ENCODE peak calls at places on chromosomes 7 and 10, in six cellular contexts. One of them, this sample, is unnamed.

GRCh38 chr7:6162331-6162620 is 110.1 kb downstream of the CYTH3 start:
- DNase-seq in brain pericyte: no peak
- DNase-seq in anterior cingulate cortex: no peak
- DNase-seq in activated CD4-positive, alpha-beta T cell treated with anti-CD3 and anti-CD28 coated beads, Interleukin-2, amount 10 ng/mL, durations not matched to agents 24 days and 14 days: no peak
- DNase-seq in C1 segment of cervical spinal cord: no peak
- DNase-seq in GM04504: no peak
- DNase-seq in this sample: peak

GRCh38 chr10:11746883-11747539 is 4.8 kb downstream of the ECHDC3 start:
- DNase-seq in anterior cingulate cortex: no peak
- DNase-seq in GM04504: no peak
- DNase-seq in activated CD4-positive, alpha-beta T cell treated with anti-CD3 and anti-CD28 coated beads, Interleukin-2, amount 10 ng/mL, durations not matched to agents 24 days and 14 days: no peak
- DNase-seq in C1 segment of cervical spinal cord: peak
- DNase-seq in brain pericyte: no peak
- DNase-seq in this sample: no peak

GRCh38 chr10:75508814-75509306 is 77.4 kb downstream of the LRMDA start:
- DNase-seq in anterior cingulate cortex: no peak
- DNase-seq in GM04504: no peak
- DNase-seq in activated CD4-positive, alpha-beta T cell treated with anti-CD3 and anti-CD28 coated beads, Interleukin-2, amount 10 ng/mL, durations not matched to agents 24 days and 14 days: no peak
- DNase-seq in brain pericyte: no peak
- DNase-seq in C1 segment of cervical spinal cord: no peak
- DNase-seq in this sample: no peak

GRCh38 chr10:3467052-3467906 is 294.7 kb upstream of the PITRM1 start:
- DNase-seq in GM04504: peak
- DNase-seq in C1 segment of cervical spinal cord: no peak
- DNase-seq in anterior cingulate cortex: peak
- DNase-seq in brain pericyte: peak
- DNase-seq in activated CD4-positive, alpha-beta T cell treated with anti-CD3 and anti-CD28 coated beads, Interleukin-2, amount 10 ng/mL, durations not matched to agents 24 days and 14 days: peak
- DNase-seq in this sample: peak

GRCh38 chr7:132603241-132603789 is 27.0 kb upstream of the PLXNA4 start:
- DNase-seq in GM04504: no peak
- DNase-seq in activated CD4-positive, alpha-beta T cell treated with anti-CD3 and anti-CD28 coated beads, Interleukin-2, amount 10 ng/mL, durations not matched to agents 24 days and 14 days: no peak
- DNase-seq in brain pericyte: no peak
- DNase-seq in anterior cingulate cortex: no peak
- DNase-seq in C1 segment of cervical spinal cord: no peak
- DNase-seq in this sample: no peak

GRCh38 chr7:44277851-44278250 is 47.5 kb downstream of the CAMK2B start:
- DNase-seq in GM04504: no peak
- DNase-seq in C1 segment of cervical spinal cord: no peak
- DNase-seq in brain pericyte: no peak
- DNase-seq in anterior cingulate cortex: no peak
- DNase-seq in activated CD4-positive, alpha-beta T cell treated with anti-CD3 and anti-CD28 coated beads, Interleukin-2, amount 10 ng/mL, durations not matched to agents 24 days and 14 days: no peak
- DNase-seq in this sample: peak

GRCh38 chr7:157006205-157006747 is 4.2 kb downstream of the MNX1 start:
- DNase-seq in brain pericyte: no peak
- DNase-seq in anterior cingulate cortex: no peak
- DNase-seq in activated CD4-positive, alpha-beta T cell treated with anti-CD3 and anti-CD28 coated beads, Interleukin-2, amount 10 ng/mL, durations not matched to agents 24 days and 14 days: peak
- DNase-seq in C1 segment of cervical spinal cord: no peak
- DNase-seq in GM04504: no peak
- DNase-seq in this sample: no peak

GRCh38 chr10:94403034-94403822 is 887 bp downstream of the TBC1D12 start:
- DNase-seq in brain pericyte: no peak
- DNase-seq in GM04504: no peak
- DNase-seq in activated CD4-positive, alpha-beta T cell treated with anti-CD3 and anti-CD28 coated beads, Interleukin-2, amount 10 ng/mL, durations not matched to agents 24 days and 14 days: peak
- DNase-seq in anterior cingulate cortex: peak
- DNase-seq in C1 segment of cervical spinal cord: peak
- DNase-seq in this sample: peak

GRCh38 chr10:1920127-1920526 is 182.8 kb upstream of the ADARB2 start:
- DNase-seq in GM04504: no peak
- DNase-seq in anterior cingulate cortex: no peak
- DNase-seq in brain pericyte: no peak
- DNase-seq in activated CD4-positive, alpha-beta T cell treated with anti-CD3 and anti-CD28 coated beads, Interleukin-2, amount 10 ng/mL, durations not matched to agents 24 days and 14 days: peak
- DNase-seq in C1 segment of cervical spinal cord: no peak
- DNase-seq in this sample: no peak

GRCh38 chr10:28137907-28138880 is 139.3 kb upstream of the ODAD2 start:
- DNase-seq in activated CD4-positive, alpha-beta T cell treated with anti-CD3 and anti-CD28 coated beads, Interleukin-2, amount 10 ng/mL, durations not matched to agents 24 days and 14 days: no peak
- DNase-seq in C1 segment of cervical spinal cord: no peak
- DNase-seq in anterior cingulate cortex: no peak
- DNase-seq in GM04504: peak
- DNase-seq in brain pericyte: no peak
- DNase-seq in this sample: no peak